ENCODE peak calls at places on chromosomes 11 and 22, in ten cellular contexts. A is GM12865; C is pancreas; P is colonic mucosa; X is cardiac fibroblast; Q is fibroblast of pulmonary artery; L is CD8-positive, alpha-beta T cell; Y is lower lobe of right lung; W is AG09309; E is heart left ventricle. I is an unnamed sample.

GRCh38 chr11:13174090-13174489 is 103.5 kb upstream of the BMAL1 start:
- DNase-seq in W (no peak), X (no peak), L (no peak), E (no peak), P (no peak), Y (no peak), Q (no peak), A (no peak), C (no peak), I (no peak)

GRCh38 chr11:27694992-27695391 is 5.3 kb downstream of the BDNF start:
- DNase-seq in Q (peak), P (no peak), W (no peak), L (no peak), A (no peak), X (peak), E (no peak), Y (no peak), C (no peak), I (no peak)

GRCh38 chr22:44685384-44686056 is 16.5 kb upstream of the PRR5 start:
- DNase-seq in P (peak), A (peak), W (no peak), E (no peak), Y (peak), L (peak), X (peak), Q (peak), C (peak), I (peak)

GRCh38 chr11:2302280-2302843 is 549 bp downstream of the TSPAN32 start:
- DNase-seq in Q (no peak), P (peak), E (no peak), L (peak), X (no peak), W (no peak), A (no peak), Y (peak), C (no peak), I (no peak)

GRCh38 chr22:50015451-50016307 is 3.1 kb upstream of the IL17REL start:
- DNase-seq in A (no peak), P (no peak), C (no peak), L (no peak), W (no peak), Y (peak), Q (no peak), E (no peak), X (no peak), I (no peak)

GRCh38 chr11:73241300-73241699 is 23.2 kb downstream of the P2RY2 start:
- DNase-seq in X (no peak), P (no peak), C (no peak), E (no peak), A (no peak), Y (no peak), Q (no peak), W (no peak), L (no peak), I (no peak)

GRCh38 chr11:3022300-3022967 is 30.3 kb upstream of the NAP1L4 start:
- DNase-seq in L (no peak), E (peak), Y (no peak), P (no peak), Q (peak), C (no peak), W (no peak), A (peak), X (peak), I (peak)

GRCh38 chr11:2419638-2420501 is 19.3 kb downstream of the TSSC4 start:
- DNase-seq in C (peak), Q (peak), Y (peak), X (peak), A (peak), E (peak), L (peak), W (peak), P (peak), I (peak)

GRCh38 chr11:85843929-85844328 is 11.3 kb upstream of the CCDC83 start:
- DNase-seq in A (no peak), C (no peak), X (no peak), P (no peak), E (no peak), L (no peak), Y (no peak), W (no peak), Q (no peak), I (no peak)

GRCh38 chr11:68146010-68146540 is 24.9 kb upstream of the CHKA start:
- DNase-seq in P (peak), L (no peak), A (no peak), W (no peak), Q (no peak), Y (peak), E (peak), C (peak), X (no peak), I (no peak)

GRCh38 chr22:39658367-39658766 is 87.8 kb downstream of the CACNA1I start:
- DNase-seq in E (no peak), P (no peak), A (no peak), L (peak), Q (no peak), Y (no peak), W (no peak), C (no peak), X (no peak), I (no peak)

GRCh38 chr11:89477175-89477574 is 14.0 kb downstream of the NOX4 start:
- DNase-seq in A (no peak), Y (no peak), L (no peak), Q (no peak), W (no peak), X (no peak), P (no peak), E (no peak), C (peak), I (no peak)

GRCh38 chr11:44604171-44604581 is 38.7 kb downstream of the CD82 start:
- DNase-seq in X (no peak), Y (no peak), A (no peak), L (no peak), C (peak), Q (no peak), P (no peak), W (no peak), E (no peak), I (no peak)

GRCh38 chr22:24289138-24289537 is 18.5 kb downstream of the SPECC1L start:
- DNase-seq in C (no peak), E (no peak), L (no peak), W (peak), P (no peak), X (peak), A (no peak), Y (no peak), Q (peak), I (no peak)

GRCh38 chr11:36062796-36063380 is 119.0 kb downstream of the LDLRAD3 start:
- DNase-seq in W (no peak), Q (peak), X (peak), L (no peak), P (no peak), Y (no peak), A (no peak), E (no peak), C (no peak), I (no peak)

GRCh38 chr11:129894281-129895125 is 875 bp downstream of the NFRKB start:
- DNase-seq in X (peak), Q (no peak), E (no peak), C (no peak), L (no peak), P (no peak), Y (no peak), A (peak), W (no peak), I (no peak)

GRCh38 chr22:17217179-17217578 is 2.1 kb downstream of the ADA2 start:
- DNase-seq in P (no peak), A (peak), Y (no peak), C (no peak), Q (no peak), W (no peak), X (no peak), L (no peak), E (no peak), I (no peak)

GRCh38 chr22:44664149-44664548 is 37.9 kb upstream of the PRR5 start:
- DNase-seq in A (peak), E (peak), Q (peak), W (no peak), C (no peak), L (peak), Y (peak), P (peak), X (no peak), I (no peak)

GRCh38 chr11:11229691-11230090 is 123.4 kb downstream of the CSNK2A3 start:
- DNase-seq in X (no peak), L (no peak), E (no peak), Y (no peak), C (no peak), W (no peak), Q (no peak), A (no peak), P (no peak), I (no peak)

GRCh38 chr22:30176431-30176830 is 70.1 kb downstream of the LIF start:
- DNase-seq in P (no peak), X (no peak), E (no peak), C (no peak), Q (no peak), Y (no peak), W (no peak), L (no peak), A (no peak), I (no peak)

GRCh38 chr22:30180616-30181015 is 65.9 kb downstream of the LIF start:
- DNase-seq in P (no peak), L (no peak), Q (no peak), Y (no peak), E (no peak), C (no peak), W (no peak), X (no peak), A (no peak), I (no peak)

GRCh38 chr22:30181459-30182353 is 64.9 kb downstream of the LIF start:
- DNase-seq in C (no peak), W (no peak), A (no peak), P (no peak), X (no peak), E (no peak), Q (no peak), L (no peak), Y (no peak), I (no peak)

GRCh38 chr22:30175743-30176288 is 70.7 kb downstream of the LIF start:
- DNase-seq in L (no peak), E (no peak), Y (no peak), C (no peak), W (no peak), P (no peak), A (no peak), X (no peak), Q (no peak), I (no peak)

GRCh38 chr22:30178180-30179126 is 68.1 kb downstream of the LIF start:
- DNase-seq in A (no peak), P (no peak), L (no peak), Q (no peak), W (no peak), Y (no peak), X (no peak), E (no peak), C (no peak), I (no peak)
- TF ChIP-seq CTCF in A (no peak), P (no peak), L (no peak), Q (no peak), W (no peak), Y (no peak), X (no peak), E (no peak), C (no peak), I (no peak)

GRCh38 chr11:134071766-134072403 is 3.0 kb downstream of the JAM3 start:
- DNase-seq in E (no peak), Q (no peak), X (no peak), C (no peak), W (no peak), Y (no peak), L (no peak), A (no peak), P (no peak), I (no peak)
- TF ChIP-seq CTCF in E (no peak), Q (no peak), X (no peak), C (no peak), W (no peak), Y (no peak), L (no peak), A (no peak), P (no peak), I (no peak)

GRCh38 chr11:59523541-59523940 is 12.2 kb downstream of the OR4D9 start:
- DNase-seq in A (no peak), Y (no peak), E (no peak), X (no peak), L (no peak), W (no peak), P (no peak), Q (no peak), C (no peak), I (no peak)
- TF ChIP-seq CTCF in A (no peak), Y (no peak), E (no peak), X (no peak), L (no peak), W (no peak), P (no peak), Q (no peak), C (no peak), I (no peak)

DNA sequence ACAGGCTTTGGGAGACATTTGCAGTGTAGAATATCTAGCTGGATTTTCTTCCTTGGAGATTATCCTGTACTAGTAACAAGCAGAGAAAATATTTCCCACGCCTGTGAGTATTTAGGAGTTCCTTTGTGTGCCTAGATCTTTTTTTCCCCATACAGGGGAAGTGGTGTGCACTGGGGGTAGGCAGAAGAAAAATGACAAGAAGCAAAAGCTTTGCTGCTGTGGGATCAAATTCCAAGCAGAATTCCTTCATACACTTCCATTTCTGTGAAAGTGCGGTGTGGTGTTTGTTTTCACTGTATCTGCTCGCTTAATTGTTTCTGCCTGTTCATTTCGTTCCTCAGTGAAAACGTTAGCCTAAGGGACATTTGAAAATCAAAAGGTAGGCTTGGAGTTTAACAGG is 47.9 kb downstream of the BLID start:
- DNase-seq in X (no peak), Y (no peak), C (no peak), A (no peak), P (no peak), W (no peak), L (no peak), Q (no peak), E (no peak), I (no peak)
- TF ChIP-seq CTCF in X (no peak), Y (no peak), C (no peak), A (no peak), P (no peak), W (no peak), L (no peak), Q (no peak), E (no peak), I (no peak)

GRCh38 chr11:76579047-76579751 is 91.3 kb downstream of the LRRC32 start:
- DNase-seq in E (peak), L (no peak), A (no peak), C (peak), Y (peak), X (peak), Q (peak), W (no peak), P (no peak), I (no peak)
- TF ChIP-seq CTCF in E (peak), L (no peak), A (peak), C (no peak), Y (no peak), X (peak), Q (peak), W (no peak), P (no peak), I (no peak)

GRCh38 chr22:30423296-30423958 is 2.1 kb upstream of the MTFP1 start:
- DNase-seq in X (no peak), Y (peak), C (no peak), A (peak), E (peak), W (no peak), L (no peak), Q (no peak), P (no peak), I (no peak)

GRCh38 chr22:30423959-30424380 is 1.6 kb upstream of the MTFP1 start:
- DNase-seq in Y (peak), E (peak), A (peak), Q (peak), C (peak), L (peak), P (peak), X (peak), W (peak), I (peak)

GRCh38 chr22:30425327-30425615 is 297 bp upstream of the MTFP1 start:
- DNase-seq in W (no peak), A (no peak), P (no peak), Q (no peak), C (no peak), L (no peak), X (no peak), Y (no peak), E (no peak), I (no peak)

GRCh38 chr22:30425616-30426394 is at the start of gene MTFP1:
- DNase-seq in Q (peak), W (no peak), P (peak), L (peak), C (peak), X (peak), A (peak), Y (peak), E (peak), I (peak)

GRCh38 chr22:30424471-30425326 is 869 bp upstream of the MTFP1 start:
- DNase-seq in Q (no peak), W (no peak), L (no peak), E (no peak), A (peak), X (peak), C (no peak), Y (no peak), P (peak), I (no peak)
- TF ChIP-seq CTCF in Q (peak), W (peak), L (no peak), E (no peak), A (peak), X (no peak), C (no peak), Y (no peak), P (no peak), I (no peak)

GRCh38 chr11:64139045-64139444 is 26.9 kb downstream of the MACROD1 start:
- DNase-seq in X (no peak), Y (no peak), L (no peak), Q (no peak), E (peak), W (no peak), C (no peak), P (no peak), A (no peak), I (no peak)
- TF ChIP-seq CTCF in X (no peak), Y (no peak), L (no peak), Q (no peak), E (no peak), W (no peak), C (no peak), P (no peak), A (no peak), I (no peak)

GRCh38 chr11:88390254-88390653 is 52.7 kb upstream of the CTSC start:
- DNase-seq in Q (no peak), L (no peak), Y (no peak), P (no peak), X (no peak), W (no peak), C (no peak), A (no peak), E (no peak), I (no peak)
- TF ChIP-seq CTCF in Q (no peak), L (no peak), Y (no peak), P (no peak), X (no peak), W (no peak), C (no peak), A (no peak), E (no peak), I (no peak)